ENCODE peak calls at places on chromosomes 11 and 22, in ten cellular contexts. One of them, this sample, is unnamed. For H3K4me1, the result is how much of the 10 kb centered on the place peaks cover.

GRCh38 chr22:46053563-46054090 is 76.7 kb upstream of the WNT7B start:
- DNase-seq in A549: peak
- DNase-seq in A673: peak
- DNase-seq in heart right ventricle: peak
- DNase-seq in transverse colon: peak
- DNase-seq in mammary epithelial cell: peak
- DNase-seq in lower lobe of right lung: peak
- DNase-seq in body of pancreas: peak
- DNase-seq in fibroblast of lung: peak
- DNase-seq in ovary: peak
- DNase-seq in this sample: peak

GRCh38 chr11:114564836-114565235 is 5.2 kb upstream of the NXPE1 start:
- DNase-seq in A549: no peak
- DNase-seq in A673: no peak
- DNase-seq in heart right ventricle: no peak
- DNase-seq in transverse colon: no peak
- DNase-seq in mammary epithelial cell: no peak
- DNase-seq in lower lobe of right lung: no peak
- DNase-seq in body of pancreas: no peak
- DNase-seq in fibroblast of lung: no peak
- DNase-seq in ovary: no peak
- DNase-seq in this sample: no peak

GRCh38 chr11:134981824-134982223 is 569.8 kb upstream of the B3GAT1 start:
- DNase-seq in A549: no peak
- DNase-seq in A673: no peak
- DNase-seq in heart right ventricle: no peak
- DNase-seq in transverse colon: no peak
- DNase-seq in mammary epithelial cell: no peak
- DNase-seq in lower lobe of right lung: no peak
- DNase-seq in body of pancreas: no peak
- DNase-seq in fibroblast of lung: no peak
- DNase-seq in ovary: no peak
- DNase-seq in this sample: no peak

GRCh38 chr11:34243620-34244493 is 114.0 kb downstream of the ABTB2 start:
- DNase-seq in A549: peak
- DNase-seq in A673: peak
- DNase-seq in heart right ventricle: no peak
- DNase-seq in transverse colon: peak
- DNase-seq in mammary epithelial cell: peak
- DNase-seq in lower lobe of right lung: no peak
- DNase-seq in body of pancreas: peak
- DNase-seq in fibroblast of lung: peak
- DNase-seq in ovary: no peak
- DNase-seq in this sample: peak

GRCh38 chr11:62444271-62444833 is 25.5 kb downstream of the SCGB1A1 start:
- DNase-seq in A549: no peak
- DNase-seq in A673: peak
- DNase-seq in heart right ventricle: peak
- DNase-seq in transverse colon: peak
- DNase-seq in mammary epithelial cell: no peak
- DNase-seq in lower lobe of right lung: peak
- DNase-seq in body of pancreas: peak
- DNase-seq in fibroblast of lung: peak
- DNase-seq in ovary: peak
- DNase-seq in this sample: peak

GRCh38 chr11:91446267-91446666 is 778.4 kb upstream of the FAT3 start:
- DNase-seq in A549: no peak
- DNase-seq in A673: no peak
- DNase-seq in heart right ventricle: no peak
- DNase-seq in transverse colon: no peak
- DNase-seq in mammary epithelial cell: no peak
- DNase-seq in lower lobe of right lung: no peak
- DNase-seq in body of pancreas: no peak
- DNase-seq in fibroblast of lung: no peak
- DNase-seq in ovary: no peak
- DNase-seq in this sample: peak

GRCh38 chr22:30694171-30694637 is 470 bp upstream of the OSBP2 start:
- DNase-seq in A549: peak
- DNase-seq in A673: peak
- DNase-seq in heart right ventricle: peak
- DNase-seq in transverse colon: peak
- DNase-seq in mammary epithelial cell: peak
- DNase-seq in lower lobe of right lung: peak
- DNase-seq in body of pancreas: peak
- DNase-seq in fibroblast of lung: peak
- DNase-seq in ovary: peak
- DNase-seq in this sample: no peak

GRCh38 chr11:115182282-115182952 is 321.8 kb downstream of the CADM1 start:
- DNase-seq in A549: no peak
- DNase-seq in A673: no peak
- DNase-seq in heart right ventricle: no peak
- DNase-seq in transverse colon: no peak
- DNase-seq in mammary epithelial cell: no peak
- DNase-seq in lower lobe of right lung: no peak
- DNase-seq in body of pancreas: no peak
- DNase-seq in fibroblast of lung: no peak
- DNase-seq in ovary: no peak
- DNase-seq in this sample: no peak

GRCh38 chr11:122852071-122852831 is 14.0 kb downstream of the CRTAM start:
- DNase-seq in A549: no peak
- DNase-seq in A673: peak
- DNase-seq in heart right ventricle: no peak
- DNase-seq in transverse colon: no peak
- DNase-seq in mammary epithelial cell: peak
- DNase-seq in lower lobe of right lung: no peak
- DNase-seq in body of pancreas: no peak
- DNase-seq in fibroblast of lung: peak
- DNase-seq in ovary: no peak
- DNase-seq in this sample: no peak

GRCh38 chr11:97687106-97687505 is 1297.3 kb downstream of the JRKL start:
- DNase-seq in A549: no peak
- DNase-seq in A673: no peak
- DNase-seq in heart right ventricle: no peak
- DNase-seq in transverse colon: no peak
- DNase-seq in mammary epithelial cell: no peak
- DNase-seq in lower lobe of right lung: no peak
- DNase-seq in body of pancreas: no peak
- DNase-seq in fibroblast of lung: no peak
- DNase-seq in ovary: no peak
- DNase-seq in this sample: no peak

GRCh38 chr22:29143848-29144785 is 61.6 kb upstream of the EMID1 start:
- DNase-seq in A549: no peak
- DNase-seq in A673: no peak
- DNase-seq in heart right ventricle: no peak
- DNase-seq in transverse colon: no peak
- DNase-seq in mammary epithelial cell: no peak
- DNase-seq in lower lobe of right lung: no peak
- DNase-seq in body of pancreas: no peak
- DNase-seq in fibroblast of lung: no peak
- DNase-seq in ovary: no peak
- DNase-seq in this sample: peak

GRCh38 chr11:66324626-66325025 is 7.8 kb upstream of the CD248 start:
- DNase-seq in A549: no peak
- DNase-seq in A673: no peak
- DNase-seq in heart right ventricle: no peak
- DNase-seq in transverse colon: no peak
- DNase-seq in mammary epithelial cell: no peak
- DNase-seq in lower lobe of right lung: no peak
- DNase-seq in body of pancreas: no peak
- DNase-seq in fibroblast of lung: peak
- DNase-seq in ovary: no peak
- DNase-seq in this sample: no peak

GRCh38 chr11:15761235-15761634 is 595.1 kb downstream of the SOX6 start:
- DNase-seq in A549: no peak
- DNase-seq in A673: no peak
- DNase-seq in heart right ventricle: no peak
- DNase-seq in transverse colon: peak
- DNase-seq in mammary epithelial cell: no peak
- DNase-seq in lower lobe of right lung: no peak
- DNase-seq in body of pancreas: no peak
- DNase-seq in fibroblast of lung: no peak
- DNase-seq in ovary: no peak
- DNase-seq in this sample: no peak

GRCh38 chr11:64742940-64743590 is 877 bp downstream of the RASGRP2 start:
- DNase-seq in A549: peak
- DNase-seq in A673: no peak
- DNase-seq in heart right ventricle: peak
- DNase-seq in transverse colon: peak
- DNase-seq in mammary epithelial cell: peak
- DNase-seq in lower lobe of right lung: peak
- DNase-seq in body of pancreas: peak
- DNase-seq in fibroblast of lung: no peak
- DNase-seq in ovary: peak
- DNase-seq in this sample: peak

GRCh38 chr11:44936527-44936926 is 14.2 kb downstream of the TP53I11 start:
- DNase-seq in A549: peak
- DNase-seq in A673: peak
- DNase-seq in heart right ventricle: peak
- DNase-seq in transverse colon: peak
- DNase-seq in mammary epithelial cell: peak
- DNase-seq in lower lobe of right lung: peak
- DNase-seq in body of pancreas: peak
- DNase-seq in fibroblast of lung: peak
- DNase-seq in ovary: peak
- DNase-seq in this sample: peak
- H3K4me3 ChIP-seq in A549: no peak
- H3K4me3 ChIP-seq in A673: no peak
- H3K4me3 ChIP-seq in heart right ventricle: no peak
- H3K4me3 ChIP-seq in transverse colon: no peak
- H3K4me3 ChIP-seq in mammary epithelial cell: no peak
- H3K4me3 ChIP-seq in lower lobe of right lung: no peak
- H3K4me3 ChIP-seq in body of pancreas: no peak
- H3K4me3 ChIP-seq in fibroblast of lung: no peak
- H3K4me3 ChIP-seq in ovary: no peak
- H3K4me3 ChIP-seq in this sample: no peak

GRCh38 chr22:27019827-27020226 is 362.4 kb downstream of the MIAT start:
- DNase-seq in A549: peak
- DNase-seq in A673: no peak
- DNase-seq in heart right ventricle: no peak
- DNase-seq in transverse colon: no peak
- DNase-seq in mammary epithelial cell: peak
- DNase-seq in lower lobe of right lung: no peak
- DNase-seq in body of pancreas: no peak
- DNase-seq in fibroblast of lung: no peak
- DNase-seq in ovary: no peak
- DNase-seq in this sample: no peak

GRCh38 chr22:27028093-27028492 is 370.7 kb downstream of the MIAT start:
- DNase-seq in A549: no peak
- DNase-seq in A673: no peak
- DNase-seq in heart right ventricle: no peak
- DNase-seq in transverse colon: no peak
- DNase-seq in mammary epithelial cell: no peak
- DNase-seq in lower lobe of right lung: no peak
- DNase-seq in body of pancreas: no peak
- DNase-seq in fibroblast of lung: no peak
- DNase-seq in ovary: no peak
- DNase-seq in this sample: no peak

GRCh38 chr22:27022256-27022655 is 364.9 kb downstream of the MIAT start:
- DNase-seq in A549: peak
- DNase-seq in A673: no peak
- DNase-seq in heart right ventricle: no peak
- DNase-seq in transverse colon: no peak
- DNase-seq in mammary epithelial cell: no peak
- DNase-seq in lower lobe of right lung: no peak
- DNase-seq in body of pancreas: no peak
- DNase-seq in fibroblast of lung: no peak
- DNase-seq in ovary: no peak
- DNase-seq in this sample: no peak

GRCh38 chr22:27024982-27025381 is 367.6 kb downstream of the MIAT start:
- DNase-seq in A549: no peak
- DNase-seq in A673: no peak
- DNase-seq in heart right ventricle: no peak
- DNase-seq in transverse colon: no peak
- DNase-seq in mammary epithelial cell: no peak
- DNase-seq in lower lobe of right lung: no peak
- DNase-seq in body of pancreas: no peak
- DNase-seq in fibroblast of lung: no peak
- DNase-seq in ovary: no peak
- DNase-seq in this sample: no peak

GRCh38 chr22:27022741-27023373 is 365.5 kb downstream of the MIAT start:
- DNase-seq in A549: no peak
- DNase-seq in A673: no peak
- DNase-seq in heart right ventricle: no peak
- DNase-seq in transverse colon: no peak
- DNase-seq in mammary epithelial cell: no peak
- DNase-seq in lower lobe of right lung: no peak
- DNase-seq in body of pancreas: no peak
- DNase-seq in fibroblast of lung: no peak
- DNase-seq in ovary: no peak
- DNase-seq in this sample: no peak
- H3K27ac ChIP-seq in A549: no peak
- H3K27ac ChIP-seq in A673: no peak
- H3K27ac ChIP-seq in heart right ventricle: no peak
- H3K27ac ChIP-seq in transverse colon: no peak
- H3K27ac ChIP-seq in mammary epithelial cell: no peak
- H3K27ac ChIP-seq in lower lobe of right lung: no peak
- H3K27ac ChIP-seq in body of pancreas: no peak
- H3K27ac ChIP-seq in fibroblast of lung: no peak
- H3K27ac ChIP-seq in ovary: no peak
- H3K27ac ChIP-seq in this sample: no peak

DNA sequence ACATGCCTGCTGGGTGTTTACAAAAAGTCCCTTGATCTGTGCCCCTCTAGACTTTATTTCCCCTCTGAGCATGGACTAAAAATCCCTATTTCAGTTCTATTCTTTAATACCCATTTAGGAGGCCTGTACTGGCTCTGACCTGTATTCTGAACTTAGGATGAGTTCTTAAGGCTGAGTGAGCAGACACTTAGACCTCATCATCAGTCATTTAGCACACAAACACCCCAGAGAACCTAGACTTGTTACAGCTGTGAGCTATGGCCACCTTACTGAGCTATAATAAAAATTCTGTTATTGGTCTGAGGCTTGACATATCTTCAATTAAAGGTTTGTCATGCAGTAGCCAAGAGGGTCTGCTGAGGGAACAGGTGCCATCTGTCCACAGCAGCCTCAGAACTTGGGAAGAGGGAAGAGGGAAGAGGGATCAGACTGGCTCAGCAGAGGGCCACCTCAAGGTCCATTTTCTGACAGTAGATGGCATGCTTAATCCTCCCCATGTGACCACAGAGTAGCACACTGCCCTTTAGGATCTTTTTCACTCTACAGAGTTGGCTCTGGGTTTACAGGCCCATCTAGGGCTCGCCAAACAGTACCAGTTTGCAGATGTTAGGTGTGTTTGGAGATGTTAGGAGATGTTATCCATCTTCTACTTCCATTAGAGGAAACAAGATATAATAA is 30.2 kb upstream of the RRM1 start:
- DNase-seq in A549: no peak
- DNase-seq in A673: no peak
- DNase-seq in heart right ventricle: no peak
- DNase-seq in transverse colon: no peak
- DNase-seq in mammary epithelial cell: no peak
- DNase-seq in lower lobe of right lung: no peak
- DNase-seq in body of pancreas: no peak
- DNase-seq in fibroblast of lung: no peak
- DNase-seq in ovary: no peak
- DNase-seq in this sample: no peak
- H3K4me1 ChIP-seq in A549: under half
- H3K4me1 ChIP-seq in A673: under half
- H3K4me1 ChIP-seq in heart right ventricle: under half
- H3K4me1 ChIP-seq in transverse colon: under half
- H3K4me1 ChIP-seq in mammary epithelial cell: under half
- H3K4me1 ChIP-seq in lower lobe of right lung: under half
- H3K4me1 ChIP-seq in body of pancreas: under half
- H3K4me1 ChIP-seq in fibroblast of lung: under half
- H3K4me1 ChIP-seq in ovary: under half
- H3K4me1 ChIP-seq in this sample: under half

GRCh38 chr11:76156971-76157427 is 49.3 kb downstream of the WNT11 start:
- DNase-seq in A549: no peak
- DNase-seq in A673: no peak
- DNase-seq in heart right ventricle: no peak
- DNase-seq in transverse colon: no peak
- DNase-seq in mammary epithelial cell: no peak
- DNase-seq in lower lobe of right lung: no peak
- DNase-seq in body of pancreas: no peak
- DNase-seq in fibroblast of lung: no peak
- DNase-seq in ovary: no peak
- DNase-seq in this sample: no peak
- H3K4me3 ChIP-seq in A549: no peak
- H3K4me3 ChIP-seq in A673: no peak
- H3K4me3 ChIP-seq in heart right ventricle: no peak
- H3K4me3 ChIP-seq in transverse colon: no peak
- H3K4me3 ChIP-seq in mammary epithelial cell: no peak
- H3K4me3 ChIP-seq in lower lobe of right lung: no peak
- H3K4me3 ChIP-seq in body of pancreas: no peak
- H3K4me3 ChIP-seq in fibroblast of lung: no peak
- H3K4me3 ChIP-seq in ovary: no peak
- H3K4me3 ChIP-seq in this sample: no peak

This sample was measured in SJCRH30.